ENCODE peak calls at places on chromosomes 12 and 14, in ten cellular contexts. One of them, this sample, is unnamed.

GRCh38 chr14:99872786-99873440 is 79.7 kb downstream of the EML1 start:
- DNase-seq in tibial nerve: no peak
- DNase-seq in epithelial cell of prostate: no peak
- DNase-seq in mammary epithelial cell: no peak
- DNase-seq in effector memory CD4-positive, alpha-beta T cell: no peak
- DNase-seq in right lobe of liver: no peak
- DNase-seq in tibial artery: no peak
- DNase-seq in aorta: no peak
- DNase-seq in mesendoderm: peak; percentile 43
- DNase-seq in PC-3: no peak
- DNase-seq in this sample: no peak

GRCh38 chr12:104991565-104992128 is 5.5 kb downstream of the NOPCHAP1 start:
- DNase-seq in tibial nerve: no peak
- DNase-seq in epithelial cell of prostate: no peak
- DNase-seq in aorta: no peak
- DNase-seq in mesendoderm: no peak
- DNase-seq in right lobe of liver: no peak
- DNase-seq in PC-3: no peak
- DNase-seq in mammary epithelial cell: no peak
- DNase-seq in tibial artery: no peak
- DNase-seq in effector memory CD4-positive, alpha-beta T cell: no peak
- DNase-seq in this sample: no peak

GRCh38 chr12:86411710-86412109 is 155.5 kb upstream of the MGAT4C start:
- DNase-seq in mammary epithelial cell: no peak
- DNase-seq in epithelial cell of prostate: no peak
- DNase-seq in tibial artery: no peak
- DNase-seq in mesendoderm: no peak
- DNase-seq in PC-3: no peak
- DNase-seq in effector memory CD4-positive, alpha-beta T cell: no peak
- DNase-seq in tibial nerve: no peak
- DNase-seq in right lobe of liver: no peak
- DNase-seq in aorta: no peak
- DNase-seq in this sample: no peak

GRCh38 chr12:48000878-48001321 is 3.4 kb downstream of the COL2A1 start:
- DNase-seq in tibial nerve: no peak
- DNase-seq in PC-3: peak; percentile 73
- DNase-seq in tibial artery: no peak
- DNase-seq in epithelial cell of prostate: peak; percentile 76
- DNase-seq in aorta: no peak
- DNase-seq in mesendoderm: peak; percentile 90
- DNase-seq in mammary epithelial cell: peak; percentile 92
- DNase-seq in effector memory CD4-positive, alpha-beta T cell: no peak
- DNase-seq in right lobe of liver: no peak
- DNase-seq in this sample: no peak

GRCh38 chr14:77158175-77158908 is 16.8 kb upstream of the ZDHHC22 start:
- DNase-seq in effector memory CD4-positive, alpha-beta T cell: no peak
- DNase-seq in aorta: peak; percentile 83
- DNase-seq in PC-3: peak; percentile 76
- DNase-seq in mammary epithelial cell: peak; percentile 40
- DNase-seq in mesendoderm: peak; percentile 78
- DNase-seq in right lobe of liver: no peak
- DNase-seq in tibial nerve: no peak
- DNase-seq in tibial artery: no peak
- DNase-seq in epithelial cell of prostate: no peak
- DNase-seq in this sample: no peak

GRCh38 chr12:64400041-64400440 is 4.2 kb upstream of the XPOT start:
- DNase-seq in epithelial cell of prostate: no peak
- DNase-seq in effector memory CD4-positive, alpha-beta T cell: peak; percentile 39
- DNase-seq in mammary epithelial cell: peak; percentile 53
- DNase-seq in PC-3: no peak
- DNase-seq in mesendoderm: peak; percentile 30
- DNase-seq in right lobe of liver: no peak
- DNase-seq in aorta: no peak
- DNase-seq in tibial artery: no peak
- DNase-seq in tibial nerve: no peak
- DNase-seq in this sample: no peak

GRCh38 chr14:101333335-101334280 is 227.7 kb upstream of the DIO3 start:
- DNase-seq in right lobe of liver: no peak
- DNase-seq in epithelial cell of prostate: no peak
- DNase-seq in effector memory CD4-positive, alpha-beta T cell: no peak
- DNase-seq in tibial nerve: no peak
- DNase-seq in mammary epithelial cell: no peak
- DNase-seq in tibial artery: no peak
- DNase-seq in PC-3: peak; percentile 87
- DNase-seq in mesendoderm: no peak
- DNase-seq in aorta: no peak
- DNase-seq in this sample: no peak

GRCh38 chr12:6608592-6609311 is 1.6 kb upstream of the CHD4 start:
- DNase-seq in tibial artery: no peak
- DNase-seq in effector memory CD4-positive, alpha-beta T cell: no peak
- DNase-seq in PC-3: no peak
- DNase-seq in mesendoderm: peak; percentile 60
- DNase-seq in tibial nerve: no peak
- DNase-seq in aorta: no peak
- DNase-seq in epithelial cell of prostate: no peak
- DNase-seq in mammary epithelial cell: no peak
- DNase-seq in right lobe of liver: no peak
- DNase-seq in this sample: peak; percentile 29

GRCh38 chr12:106112094-106112822 is 26.5 kb downstream of the NUAK1 start:
- DNase-seq in effector memory CD4-positive, alpha-beta T cell: no peak
- DNase-seq in mesendoderm: peak; percentile 82
- DNase-seq in tibial nerve: no peak
- DNase-seq in mammary epithelial cell: peak; percentile 93
- DNase-seq in aorta: peak; percentile 81
- DNase-seq in PC-3: no peak
- DNase-seq in right lobe of liver: no peak
- DNase-seq in tibial artery: no peak
- DNase-seq in epithelial cell of prostate: no peak
- DNase-seq in this sample: no peak

GRCh38 chr12:128402481-128402880 is 135.5 kb downstream of the TMEM132C start:
- DNase-seq in PC-3: no peak
- DNase-seq in right lobe of liver: no peak
- DNase-seq in effector memory CD4-positive, alpha-beta T cell: no peak
- DNase-seq in mesendoderm: peak; percentile 15
- DNase-seq in mammary epithelial cell: no peak
- DNase-seq in tibial nerve: no peak
- DNase-seq in tibial artery: no peak
- DNase-seq in epithelial cell of prostate: no peak
- DNase-seq in aorta: no peak
- DNase-seq in this sample: no peak

GRCh38 chr14:75147423-75148071 is 20.7 kb upstream of the NEK9 start:
- DNase-seq in tibial artery: peak; percentile 90
- DNase-seq in effector memory CD4-positive, alpha-beta T cell: no peak
- DNase-seq in mammary epithelial cell: peak; percentile 95
- DNase-seq in epithelial cell of prostate: no peak
- DNase-seq in aorta: no peak
- DNase-seq in PC-3: no peak
- DNase-seq in mesendoderm: peak; percentile 98
- DNase-seq in right lobe of liver: no peak
- DNase-seq in tibial nerve: peak; percentile 86
- DNase-seq in this sample: peak; percentile 22

GRCh38 chr12:119178544-119179334 is at the start of gene HSPB8:
- DNase-seq in tibial artery: peak; percentile 94
- DNase-seq in aorta: peak; percentile 98
- DNase-seq in PC-3: peak; percentile 47
- DNase-seq in mammary epithelial cell: peak; percentile 2
- DNase-seq in epithelial cell of prostate: no peak
- DNase-seq in mesendoderm: peak; percentile 94
- DNase-seq in tibial nerve: peak; percentile 61
- DNase-seq in effector memory CD4-positive, alpha-beta T cell: no peak
- DNase-seq in right lobe of liver: peak; percentile 62
- DNase-seq in this sample: no peak

GRCh38 chr12:44709166-44709565 is 166.9 kb downstream of the NELL2 start:
- DNase-seq in epithelial cell of prostate: no peak
- DNase-seq in effector memory CD4-positive, alpha-beta T cell: no peak
- DNase-seq in tibial artery: no peak
- DNase-seq in mammary epithelial cell: no peak
- DNase-seq in tibial nerve: no peak
- DNase-seq in PC-3: peak; percentile 2
- DNase-seq in aorta: peak; percentile 39
- DNase-seq in right lobe of liver: no peak
- DNase-seq in mesendoderm: no peak
- DNase-seq in this sample: no peak
- H3K27ac ChIP-seq in epithelial cell of prostate: no peak overlapping the region
- H3K27ac ChIP-seq in effector memory CD4-positive, alpha-beta T cell: no peak overlapping the region
- H3K27ac ChIP-seq in tibial artery: no peak overlapping the region
- H3K27ac ChIP-seq in mammary epithelial cell: no peak overlapping the region
- H3K27ac ChIP-seq in tibial nerve: no peak overlapping the region
- H3K27ac ChIP-seq in PC-3: no peak overlapping the region
- H3K27ac ChIP-seq in aorta: no peak overlapping the region
- H3K27ac ChIP-seq in right lobe of liver: no peak overlapping the region
- H3K27ac ChIP-seq in mesendoderm: no peak overlapping the region
- H3K27ac ChIP-seq in this sample: no peak overlapping the region

DNA sequence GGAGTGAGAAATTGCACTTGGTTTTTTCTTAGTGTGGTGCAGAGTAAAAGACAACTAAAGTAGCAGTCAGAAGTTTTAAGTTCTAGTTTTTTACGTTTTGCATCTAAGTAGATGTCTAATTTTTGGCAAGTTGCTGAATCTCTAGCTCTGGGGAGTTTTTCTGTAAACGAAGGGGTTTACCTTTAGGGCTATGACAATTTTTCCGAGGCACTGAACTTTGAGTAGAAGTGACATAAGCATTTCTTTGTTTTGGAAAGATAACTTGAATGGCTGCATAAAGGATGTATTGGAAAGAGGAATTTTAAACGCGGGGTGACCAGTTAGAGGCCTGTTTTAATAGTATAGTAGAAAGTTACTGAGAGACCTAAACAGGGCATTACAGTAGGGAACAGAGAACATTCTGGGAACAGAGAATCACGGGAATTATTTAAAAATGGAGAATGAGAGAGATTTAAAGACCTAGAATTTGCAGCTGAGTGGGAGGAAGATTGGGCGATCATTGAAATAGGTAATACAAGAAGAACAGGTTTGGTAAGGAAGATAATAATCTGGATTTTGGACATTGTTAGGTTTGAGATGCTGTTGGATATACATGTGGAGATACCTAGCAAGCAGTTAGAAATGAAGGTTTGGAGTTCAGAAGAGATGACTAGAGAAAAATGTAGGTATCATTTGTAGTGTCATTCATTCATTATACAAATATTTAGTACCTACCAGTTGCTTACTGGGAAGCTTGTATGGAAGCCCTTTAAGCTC is 1.2 kb downstream of the ZNF410 start:
- DNase-seq in PC-3: peak; percentile 52
- DNase-seq in tibial artery: no peak
- DNase-seq in mesendoderm: no peak
- DNase-seq in epithelial cell of prostate: no peak
- DNase-seq in right lobe of liver: no peak
- DNase-seq in mammary epithelial cell: no peak
- DNase-seq in aorta: no peak
- DNase-seq in effector memory CD4-positive, alpha-beta T cell: no peak
- DNase-seq in tibial nerve: no peak
- DNase-seq in this sample: no peak
- H3K27ac ChIP-seq in PC-3: no peak overlapping the region
- H3K27ac ChIP-seq in tibial artery: peak overlapping the region; percentile 93
- H3K27ac ChIP-seq in mesendoderm: no peak overlapping the region
- H3K27ac ChIP-seq in epithelial cell of prostate: peak overlapping the region; percentile 91
- H3K27ac ChIP-seq in right lobe of liver: peak overlapping the region; percentile 92
- H3K27ac ChIP-seq in mammary epithelial cell: peak overlapping the region; percentile 79
- H3K27ac ChIP-seq in aorta: no peak overlapping the region
- H3K27ac ChIP-seq in effector memory CD4-positive, alpha-beta T cell: peak overlapping the region; percentile 91
- H3K27ac ChIP-seq in tibial nerve: peak overlapping the region; percentile 86
- H3K27ac ChIP-seq in this sample: peak overlapping the region; percentile 83

GRCh38 chr14:89344871-89345270 is 72.2 kb downstream of the FOXN3 start:
- DNase-seq in effector memory CD4-positive, alpha-beta T cell: no peak
- DNase-seq in right lobe of liver: no peak
- DNase-seq in aorta: no peak
- DNase-seq in tibial artery: no peak
- DNase-seq in PC-3: no peak
- DNase-seq in tibial nerve: no peak
- DNase-seq in epithelial cell of prostate: no peak
- DNase-seq in mesendoderm: no peak
- DNase-seq in mammary epithelial cell: no peak
- DNase-seq in this sample: no peak
- H3K27ac ChIP-seq in effector memory CD4-positive, alpha-beta T cell: no peak overlapping the region
- H3K27ac ChIP-seq in right lobe of liver: no peak overlapping the region
- H3K27ac ChIP-seq in aorta: peak overlapping the region; percentile 7
- H3K27ac ChIP-seq in tibial artery: no peak overlapping the region
- H3K27ac ChIP-seq in PC-3: no peak overlapping the region
- H3K27ac ChIP-seq in tibial nerve: no peak overlapping the region
- H3K27ac ChIP-seq in epithelial cell of prostate: no peak overlapping the region
- H3K27ac ChIP-seq in mesendoderm: no peak overlapping the region
- H3K27ac ChIP-seq in mammary epithelial cell: no peak overlapping the region
- H3K27ac ChIP-seq in this sample: no peak overlapping the region

DNA sequence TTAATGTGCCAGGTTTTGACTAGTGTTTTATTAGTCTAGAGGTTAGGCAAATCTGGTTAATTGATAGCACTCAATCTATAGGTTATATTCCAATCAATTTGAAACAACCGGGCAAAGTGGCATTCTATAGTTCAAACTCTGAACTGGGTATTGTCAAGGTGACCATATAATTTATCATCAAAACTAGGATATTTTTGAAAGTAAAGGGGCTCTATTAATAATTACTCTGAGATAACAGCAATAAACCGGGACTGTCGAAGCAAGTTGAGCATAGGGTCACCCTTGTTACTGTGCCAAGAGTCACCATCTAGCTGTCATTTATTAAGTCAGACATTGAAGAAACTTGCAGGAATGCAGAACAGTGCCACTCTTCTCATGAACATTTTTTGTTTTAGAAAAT is 321.2 kb downstream of the RAD51B start:
- DNase-seq in PC-3: no peak
- DNase-seq in tibial nerve: no peak
- DNase-seq in mammary epithelial cell: no peak
- DNase-seq in tibial artery: no peak
- DNase-seq in aorta: no peak
- DNase-seq in epithelial cell of prostate: no peak
- DNase-seq in mesendoderm: no peak
- DNase-seq in right lobe of liver: no peak
- DNase-seq in effector memory CD4-positive, alpha-beta T cell: no peak
- DNase-seq in this sample: no peak
- H3K27ac ChIP-seq in PC-3: peak overlapping the region; percentile 93
- H3K27ac ChIP-seq in tibial nerve: no peak overlapping the region
- H3K27ac ChIP-seq in mammary epithelial cell: peak overlapping the region; percentile 99
- H3K27ac ChIP-seq in tibial artery: peak overlapping the region; percentile 69
- H3K27ac ChIP-seq in aorta: no peak overlapping the region
- H3K27ac ChIP-seq in epithelial cell of prostate: peak overlapping the region; percentile 91
- H3K27ac ChIP-seq in mesendoderm: peak overlapping the region; percentile 36
- H3K27ac ChIP-seq in right lobe of liver: no peak overlapping the region
- H3K27ac ChIP-seq in effector memory CD4-positive, alpha-beta T cell: no peak overlapping the region
- H3K27ac ChIP-seq in this sample: no peak overlapping the region

This sample was measured in DND-41.